ENCODE peak calls at places on chromosomes 2 and 18, in seven cellular contexts. P is RWPE2, Q is endothelial cell, V is cardiac muscle cell, X is upper lobe of left lung, M is NB4, J is fibroblast of lung. U is an unnamed sample.

GRCh38 chr18:32389868-32390267 is 80.8 kb downstream of the GAREM1 start:
- DNase-seq in P (no peak), Q (no peak), V (no peak), X (peak; percentile 83), M (no peak), J (no peak), U (peak; percentile 75)

GRCh38 chr18:63701952-63702351 is 808 bp upstream of the SERPINB11 start:
- DNase-seq in P (no peak), Q (no peak), V (no peak), X (no peak), M (no peak), J (no peak), U (no peak)

GRCh38 chr18:48543228-48543627 is 4.4 kb downstream of the CTIF start:
- DNase-seq in P (no peak), Q (no peak), V (no peak), X (no peak), M (peak; percentile 18), J (no peak), U (peak; percentile 31)

GRCh38 chr2:127216105-127216504 is 4.0 kb downstream of the CYP27C1 start:
- DNase-seq in P (no peak), Q (no peak), V (no peak), X (no peak), M (no peak), J (no peak), U (no peak)

GRCh38 chr18:77139619-77140018 is 7.0 kb upstream of the MBP start:
- DNase-seq in P (no peak), Q (no peak), V (no peak), X (peak; percentile 24), M (no peak), J (no peak), U (no peak)

GRCh38 chr18:37566479-37567060 is 972 bp upstream of the CELF4 start:
- DNase-seq in P (no peak), Q (no peak), V (peak; percentile 12), X (no peak), M (no peak), J (no peak), U (no peak)

GRCh38 chr2:179355881-179356280 is 91.2 kb upstream of the SESTD1 start:
- DNase-seq in P (no peak), Q (no peak), V (no peak), X (no peak), M (no peak), J (no peak), U (no peak)

GRCh38 chr2:193980599-193980998 is 1676.4 kb upstream of the SLC39A10 start:
- DNase-seq in P (no peak), Q (no peak), V (no peak), X (no peak), M (no peak), J (no peak), U (no peak)

GRCh38 chr2:10038716-10039115 is 4.6 kb upstream of the KLF11 start:
- DNase-seq in P (no peak), Q (no peak), V (no peak), X (no peak), M (no peak), J (no peak), U (no peak)

GRCh38 chr18:7941533-7941932 is 374.4 kb downstream of the PTPRM start:
- DNase-seq in P (no peak), Q (no peak), V (no peak), X (peak; percentile 87), M (no peak), J (no peak), U (peak; percentile 74)

GRCh38 chr2:190789074-190790004 is 91.3 kb upstream of the GLS start:
- DNase-seq in P (no peak), Q (no peak), V (no peak), X (no peak), M (no peak), J (no peak), U (no peak)

GRCh38 chr18:75215663-75216062 is 5.1 kb downstream of the TSHZ1 start:
- DNase-seq in P (no peak), Q (no peak), V (no peak), X (no peak), M (no peak), J (no peak), U (no peak)

GRCh38 chr2:390959-391358 is 103.1 kb upstream of the ALKAL2 start:
- DNase-seq in P (no peak), Q (no peak), V (no peak), X (no peak), M (no peak), J (no peak), U (no peak)

GRCh38 chr2:101655941-101656422 is 41.5 kb upstream of the MAP4K4 start:
- DNase-seq in P (no peak), Q (no peak), V (no peak), X (no peak), M (no peak), J (peak; percentile 68), U (no peak)

GRCh38 chr18:6561029-6561861 is 146.5 kb upstream of the L3MBTL4 start:
- DNase-seq in P (no peak), Q (no peak), V (peak; percentile 38), X (peak; percentile 88), M (peak; percentile 68), J (peak; percentile 97), U (no peak)

GRCh38 chr2:109256921-109257320 is 127.9 kb downstream of the SH3RF3 start:
- DNase-seq in P (no peak), Q (no peak), V (no peak), X (no peak), M (no peak), J (peak; percentile 73), U (no peak)

GRCh38 chr2:100230754-100231153 is 88.4 kb upstream of the AFF3 start:
- DNase-seq in P (no peak), Q (no peak), V (no peak), X (no peak), M (no peak), J (no peak), U (no peak)

GRCh38 chr2:117917223-117917917 is 96.5 kb downstream of the CCDC93 start:
- DNase-seq in P (no peak), Q (no peak), V (peak; percentile 5), X (no peak), M (no peak), J (peak; percentile 8), U (no peak)

GRCh38 chr2:174681099-174681982 is 82.9 kb downstream of the CHRNA1 start:
- DNase-seq in P (no peak), Q (no peak), V (peak; percentile 28), X (no peak), M (no peak), J (peak; percentile 46), U (no peak)

GRCh38 chr2:241560883-241561474 is 2.4 kb downstream of the BOK start:
- DNase-seq in P (no peak), Q (no peak), V (no peak), X (no peak), M (no peak), J (no peak), U (peak; percentile 26)

GRCh38 chr2:209425082-209426071 is 1.5 kb downstream of the MAP2 start:
- DNase-seq in P (no peak), Q (peak; percentile 22), V (peak; percentile 32), X (no peak), M (peak; percentile 41), J (peak; percentile 59), U (peak; percentile 46)

GRCh38 chr2:237743561-237744269 is 54.9 kb upstream of the RBM44 start:
- DNase-seq in P (no peak), Q (no peak), V (no peak), X (no peak), M (no peak), J (no peak), U (peak; percentile 35)
- TF ChIP-seq CTCF in P (no peak), Q (no peak), V (no peak), X (peak; percentile 25), M (no peak), J (no peak), U (no peak)

GRCh38 chr2:136051725-136052048 is 66.3 kb upstream of the DARS1 start:
- DNase-seq in P (no peak), Q (no peak), V (no peak), X (no peak), M (no peak), J (no peak), U (no peak)

GRCh38 chr2:136052374-136053362 is 65.3 kb downstream of the CXCR4 start:
- DNase-seq in P (no peak), Q (no peak), V (no peak), X (no peak), M (no peak), J (no peak), U (no peak)

GRCh38 chr2:136051001-136051724 is 65.7 kb upstream of the DARS1 start:
- DNase-seq in P (no peak), Q (no peak), V (no peak), X (no peak), M (no peak), J (no peak), U (no peak)

GRCh38 chr2:136049991-136050573 is 64.7 kb upstream of the DARS1 start:
- DNase-seq in P (no peak), Q (no peak), V (no peak), X (no peak), M (no peak), J (no peak), U (no peak)

GRCh38 chr2:136048886-136049832 is 63.7 kb upstream of the DARS1 start:
- DNase-seq in P (no peak), Q (no peak), V (no peak), X (no peak), M (no peak), J (no peak), U (no peak)
- TF ChIP-seq CTCF in P (no peak), Q (no peak), V (no peak), X (no peak), M (no peak), J (no peak), U (no peak)

GRCh38 chr2:232421189-232421785 is 14.6 kb downstream of the ALPG start:
- DNase-seq in P (no peak), Q (no peak), V (no peak), X (no peak), M (no peak), J (no peak), U (no peak)

GRCh38 chr2:232419245-232420072 is 12.8 kb downstream of the ALPG start:
- DNase-seq in P (no peak), Q (no peak), V (peak; percentile 23), X (no peak), M (no peak), J (no peak), U (no peak)

GRCh38 chr2:232422051-232422450 is 15.4 kb downstream of the ALPG start:
- DNase-seq in P (no peak), Q (no peak), V (no peak), X (no peak), M (no peak), J (no peak), U (no peak)

GRCh38 chr2:232420073-232420454 is 13.4 kb downstream of the ALPG start:
- DNase-seq in P (no peak), Q (no peak), V (no peak), X (no peak), M (no peak), J (no peak), U (no peak)

GRCh38 chr2:232420463-232421188 is 14.0 kb downstream of the ALPG start:
- DNase-seq in P (no peak), Q (peak; percentile 33), V (peak; percentile 60), X (no peak), M (no peak), J (no peak), U (peak; percentile 61)
- TF ChIP-seq CTCF in P (no peak), Q (no peak), V (no peak), X (no peak), M (no peak), J (no peak), U (no peak)

DNA sequence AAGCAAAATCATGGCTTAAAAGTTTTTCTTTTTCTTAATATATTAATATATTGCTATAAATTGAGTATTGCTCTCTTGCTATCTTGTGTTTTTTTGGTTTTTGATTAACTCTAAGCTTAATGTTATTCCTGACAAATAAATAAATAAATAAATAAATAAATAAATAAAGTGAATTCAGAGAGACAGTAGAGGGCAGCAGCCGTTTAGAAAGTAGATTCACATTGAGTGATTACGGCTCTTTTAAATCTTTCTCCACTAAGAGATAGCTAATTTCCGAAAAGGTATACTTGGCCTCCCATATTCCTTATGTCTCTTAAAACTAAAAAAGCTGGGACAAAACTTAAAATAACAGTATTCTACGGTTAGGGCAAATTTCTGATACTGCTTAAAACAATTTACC is 34.3 kb downstream of the MSH2 start:
- DNase-seq in P (no peak), Q (no peak), V (peak; percentile 50), X (no peak), M (peak; percentile 43), J (peak; percentile 71), U (no peak)
- TF ChIP-seq CTCF in P (peak; percentile 75), Q (no peak), V (peak; percentile 36), X (peak; percentile 16), M (no peak), J (peak; percentile 28), U (peak; percentile 28)